ENCODE peak calls at places on chromosomes 16 and 17, in seven cellular contexts. E, L, T, I, U, Q and W are unnamed samples. For H3K36me3, the result is how much of the 10 kb centered on the place peaks cover.

GRCh38 chr16:72025404-72026114 is 17.0 kb downstream of the DHODH start:
- DNase-seq in E (no peak), L (peak), T (no peak), I (no peak), U (no peak), Q (no peak), W (no peak)

GRCh38 chr17:49108318-49108717 is 24.3 kb upstream of the B4GALNT2 start:
- DNase-seq in E (no peak), L (no peak), T (no peak), I (no peak), U (peak), Q (no peak), W (no peak)

GRCh38 chr16:82358601-82359221 is 188.7 kb upstream of the MPHOSPH6 start:
- DNase-seq in E (no peak), L (no peak), T (no peak), I (no peak), U (peak), Q (no peak), W (no peak)

GRCh38 chr17:75412455-75413317 is 7.2 kb upstream of the GRB2 start:
- DNase-seq in E (peak), L (peak), T (peak), I (peak), U (peak), Q (no peak), W (peak)

GRCh38 chr17:34442387-34443111 is 79.5 kb upstream of the CCL1 start:
- DNase-seq in E (no peak), L (no peak), T (no peak), I (no peak), U (no peak), Q (no peak), W (no peak)

GRCh38 chr17:57943140-57943539 is 12.1 kb downstream of the CUEDC1 start:
- DNase-seq in E (no peak), L (no peak), T (no peak), I (no peak), U (no peak), Q (no peak), W (no peak)

GRCh38 chr16:65745201-65745600 is 621.3 kb upstream of the CDH5 start:
- DNase-seq in E (no peak), L (no peak), T (no peak), I (no peak), U (no peak), Q (no peak), W (no peak)

GRCh38 chr17:1153795-1154546 is 25.8 kb downstream of the ABR start:
- DNase-seq in E (peak), L (peak), T (peak), I (peak), U (no peak), Q (peak), W (no peak)

GRCh38 chr16:71852146-71852545 is 6.4 kb downstream of the ATXN1L start:
- DNase-seq in E (no peak), L (no peak), T (no peak), I (no peak), U (no peak), Q (no peak), W (no peak)

GRCh38 chr17:36851230-36851629 is 86.0 kb upstream of the LHX1 start:
- DNase-seq in E (no peak), L (no peak), T (no peak), I (no peak), U (no peak), Q (no peak), W (no peak)

GRCh38 chr16:85227924-85228462 is 115.7 kb upstream of the CIBAR2 start:
- DNase-seq in E (no peak), L (no peak), T (peak), I (no peak), U (no peak), Q (no peak), W (no peak)

GRCh38 chr17:60914078-60914477 is 236.4 kb downstream of the BCAS3 start:
- DNase-seq in E (no peak), L (no peak), T (no peak), I (no peak), U (no peak), Q (no peak), W (no peak)

GRCh38 chr17:41982026-41982989 is 15.7 kb downstream of the CNP start:
- DNase-seq in E (no peak), L (no peak), T (no peak), I (peak), U (no peak), Q (peak), W (no peak)

GRCh38 chr16:1871974-1872635 is at the start of gene MEIOB:
- DNase-seq in E (peak), L (no peak), T (peak), I (peak), U (no peak), Q (peak), W (peak)

GRCh38 chr16:81728435-81728834 is 50.7 kb upstream of the PLCG2 start:
- DNase-seq in E (no peak), L (no peak), T (no peak), I (no peak), U (no peak), Q (no peak), W (no peak)

GRCh38 chr16:47026492-47026891 is 53.0 kb upstream of the DNAJA2 start:
- DNase-seq in E (no peak), L (no peak), T (no peak), I (no peak), U (no peak), Q (no peak), W (no peak)

DNA sequence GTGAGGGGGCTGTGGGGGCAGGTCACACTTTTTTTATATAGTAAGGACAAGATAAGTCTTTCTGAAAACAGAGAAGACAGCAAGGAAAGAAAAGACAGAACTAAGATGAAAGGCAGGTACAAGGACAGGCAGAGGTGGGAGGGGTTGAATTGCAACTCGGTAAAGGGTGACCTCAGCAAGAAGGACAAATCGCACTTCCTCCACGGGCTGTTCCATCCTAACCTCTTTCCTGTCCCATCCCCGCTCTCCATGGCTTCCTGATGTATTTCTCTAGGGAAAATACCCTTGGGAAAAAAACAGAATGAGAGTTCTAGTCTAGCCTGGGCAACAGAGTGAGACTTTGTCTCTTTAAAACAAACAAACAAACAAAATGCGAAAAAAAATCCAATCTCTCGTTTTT is 57.3 kb downstream of the ARHGAP17 start:
- DNase-seq in E (no peak), L (no peak), T (no peak), I (no peak), U (no peak), Q (no peak), W (no peak)
- H3K36me3 ChIP-seq in E (under half), L (half or more), T (under half), I (under half), U (under half), Q (half or more), W (under half)

DNA sequence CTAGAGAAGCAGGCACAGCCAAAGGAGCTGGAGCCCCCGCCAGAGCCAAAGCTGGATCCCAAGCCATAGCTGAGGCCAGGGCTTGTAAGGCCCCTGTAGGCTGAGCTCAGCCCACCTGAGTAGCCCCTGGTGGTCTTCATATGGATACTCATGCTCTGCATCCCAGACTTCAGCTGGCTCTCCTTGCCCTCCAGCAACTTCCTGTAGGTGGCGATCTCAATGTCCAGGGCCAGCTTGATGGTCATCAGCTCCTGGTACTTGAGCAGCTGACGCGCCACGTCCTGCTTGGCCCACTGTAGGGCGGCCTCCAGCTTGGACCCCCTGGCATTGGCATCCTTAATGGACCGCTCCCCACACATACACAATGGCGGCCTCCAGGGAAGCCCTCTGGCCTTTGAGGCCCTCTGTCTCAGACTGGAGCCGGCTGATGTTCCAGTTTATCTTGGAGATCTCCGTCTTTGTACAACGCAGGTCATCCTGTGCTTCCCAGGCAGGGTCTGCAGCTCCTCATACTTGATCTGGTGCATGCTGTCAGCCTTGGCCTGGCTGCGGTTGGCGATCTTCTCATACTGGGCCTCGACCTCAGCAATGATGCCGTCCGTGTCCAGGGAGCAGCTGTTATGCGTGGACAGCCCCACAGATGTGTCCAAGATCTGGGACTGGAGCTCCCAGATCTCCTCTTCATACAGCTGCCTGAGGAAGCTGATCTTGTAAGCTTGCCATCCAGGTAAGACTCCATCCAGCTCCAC is 28.9 kb downstream of the IKZF3 start:
- DNase-seq in E (no peak), L (no peak), T (peak), I (no peak), U (no peak), Q (no peak), W (no peak)
- H3K36me3 ChIP-seq in E (under half), L (under half), T (under half), I (under half), U (under half), Q (under half), W (under half)

GRCh38 chr17:56937688-56938087 is 23.2 kb downstream of the COIL start:
- DNase-seq in E (no peak), L (no peak), T (no peak), I (no peak), U (no peak), Q (no peak), W (peak)
- H3K36me3 ChIP-seq in E (under half), L (half or more), T (under half), I (under half), U (under half), Q (under half), W (under half)

GRCh38 chr17:40352044-40352778 is 12.3 kb downstream of the GJD3 start:
- DNase-seq in E (no peak), L (peak), T (no peak), I (no peak), U (no peak), Q (no peak), W (peak)
- H3K36me3 ChIP-seq in E (under half), L (half or more), T (under half), I (under half), U (under half), Q (half or more), W (under half)

DNA sequence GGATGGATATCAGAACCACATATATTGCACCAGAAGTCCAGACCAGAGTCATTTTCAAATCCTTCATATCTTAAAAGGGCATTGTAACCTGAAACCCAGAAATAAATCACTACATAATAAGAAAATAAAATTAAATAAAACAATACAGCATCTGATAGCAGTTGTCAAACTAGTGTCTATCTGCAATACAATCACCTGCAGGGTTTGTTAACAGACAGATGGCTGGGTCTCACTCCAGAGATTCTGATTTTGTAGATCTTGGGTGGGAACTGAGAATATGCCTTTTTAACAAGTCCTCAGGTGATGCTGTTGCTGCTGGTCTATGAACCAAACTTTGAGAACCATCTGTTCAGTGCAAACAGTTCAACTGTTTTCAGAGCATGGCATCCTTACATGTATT is 37.6 kb downstream of the NME2 start:
- DNase-seq in E (no peak), L (no peak), T (no peak), I (no peak), U (no peak), Q (no peak), W (no peak)
- H3K36me3 ChIP-seq in E (under half), L (half or more), T (under half), I (under half), U (under half), Q (half or more), W (under half)

GRCh38 chr16:67177743-67178699 is 5.7 kb downstream of the MATCAP1 start:
- DNase-seq in E (peak), L (peak), T (peak), I (peak), U (peak), Q (no peak), W (peak)
- H3K36me3 ChIP-seq in E (under half), L (under half), T (under half), I (under half), U (under half), Q (under half), W (under half)

GRCh38 chr17:83009414-83010322 is 69.7 kb upstream of the METRNL start:
- DNase-seq in E (peak), L (no peak), T (no peak), I (no peak), U (no peak), Q (no peak), W (no peak)
- H3K36me3 ChIP-seq in E (under half), L (under half), T (under half), I (under half), U (under half), Q (under half), W (under half)

DNA sequence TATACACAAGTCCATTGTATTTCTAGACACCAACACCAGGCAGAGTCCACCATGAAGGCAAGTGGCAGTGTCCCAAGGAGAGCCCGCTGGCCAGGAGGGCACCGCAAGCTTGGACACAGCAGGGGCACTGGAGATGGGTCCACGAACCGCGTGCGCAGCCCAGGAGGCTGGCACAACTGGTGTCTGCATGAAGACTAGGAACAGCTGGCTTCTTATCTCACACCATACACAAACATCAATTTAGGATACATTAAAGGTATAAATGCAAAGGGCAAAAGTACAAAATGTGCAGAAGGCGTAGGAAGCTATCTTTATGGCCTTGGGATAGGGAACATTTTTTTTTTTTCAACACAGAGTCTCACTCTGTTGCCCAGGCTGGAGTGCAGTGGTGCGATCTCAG is 52.4 kb downstream of the ANKRD11 start:
- DNase-seq in E (peak), L (no peak), T (no peak), I (no peak), U (no peak), Q (no peak), W (peak)
- H3K36me3 ChIP-seq in E (under half), L (under half), T (under half), I (under half), U (under half), Q (under half), W (under half)

DNA sequence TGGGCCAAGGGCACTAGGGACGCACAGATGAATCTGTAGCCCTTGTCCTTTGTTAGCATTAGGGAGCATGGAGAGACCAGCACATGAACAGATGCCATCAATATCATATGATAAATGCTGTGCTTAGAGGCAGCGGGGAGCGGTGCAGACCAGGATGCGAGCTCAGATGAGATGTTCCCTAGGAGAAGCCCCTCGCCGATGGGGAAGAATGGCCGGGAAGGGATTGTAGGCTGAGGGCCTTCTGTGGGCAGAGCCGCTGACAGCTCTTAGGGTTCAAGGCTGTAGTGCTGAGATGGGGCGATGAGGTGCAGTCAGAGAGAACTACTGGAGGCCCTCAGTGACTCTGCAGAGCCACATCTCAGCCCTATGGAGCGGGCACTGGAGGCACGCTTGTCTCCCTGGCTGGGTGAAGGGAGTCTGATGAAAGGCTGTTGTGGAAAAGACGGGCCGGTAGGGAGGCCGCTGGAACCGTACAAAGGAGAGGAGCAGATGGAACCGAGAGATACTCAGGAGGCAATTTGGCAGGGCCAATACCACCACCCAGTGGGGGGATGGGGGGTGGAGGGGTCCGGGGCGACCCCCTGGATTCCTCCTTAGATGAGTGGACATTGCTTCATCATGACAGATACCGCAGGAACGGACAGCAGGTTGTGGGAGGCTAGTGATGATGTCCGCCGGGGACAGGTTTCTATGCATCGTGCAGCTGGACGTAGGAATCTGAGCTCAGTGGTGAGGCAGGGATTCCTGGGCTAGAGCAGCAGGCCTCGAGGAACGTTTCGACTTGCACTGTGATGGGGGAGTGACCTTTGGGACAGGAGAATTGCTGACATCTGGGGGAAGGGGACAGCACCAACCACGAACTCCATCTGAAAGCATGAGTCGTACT is 66.2 kb upstream of the ENDOV start:
- DNase-seq in E (no peak), L (peak), T (no peak), I (no peak), U (no peak), Q (peak), W (no peak)
- H3K36me3 ChIP-seq in E (half or more), L (half or more), T (under half), I (under half), U (under half), Q (half or more), W (under half)

DNA sequence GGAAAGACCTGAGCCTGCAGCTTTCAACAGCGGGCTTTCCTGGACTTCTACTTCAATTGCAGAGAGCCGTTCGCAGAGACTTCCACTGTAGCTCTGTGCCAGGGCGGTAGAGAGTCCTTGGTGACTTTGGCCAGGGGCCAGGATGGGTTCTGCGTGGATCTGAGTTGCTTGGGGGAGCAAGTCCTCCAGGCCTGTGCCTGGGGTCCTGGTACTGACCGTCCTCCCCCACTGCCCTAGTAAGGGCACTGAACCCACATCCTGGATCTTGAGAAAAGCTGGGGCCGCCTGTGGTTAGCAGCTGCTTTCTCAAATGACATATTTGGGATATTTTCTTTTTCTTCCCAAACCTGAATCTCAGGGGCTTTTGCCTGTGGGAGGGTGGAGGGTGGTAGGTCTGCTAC is 37.9 kb downstream of the PGS1 start:
- DNase-seq in E (peak), L (no peak), T (no peak), I (peak), U (no peak), Q (no peak), W (no peak)
- H3K36me3 ChIP-seq in E (under half), L (half or more), T (under half), I (under half), U (under half), Q (under half), W (under half)